ENCODE peak calls at places on chromosomes 11 and 22, in seven cellular contexts. E, P, R, K, D, Y and J are unnamed samples.
A peak's percentile ranks its signal among the peaks of the same experiment; 100 is the strongest.

GRCh38 chr11:73667906-73668305 is 21.5 kb downstream of the PLEKHB1 start:
- DNase-seq in E (no peak), D (no peak), P (no peak), Y (no peak), R (no peak), K (no peak), J (no peak)

GRCh38 chr11:86214710-86215109 is 29.8 kb upstream of the EED start:
- DNase-seq in P (no peak), D (no peak), R (no peak), E (no peak), Y (no peak), K (no peak), J (peak; percentile 46)

GRCh38 chr11:115430345-115430744 is 73.9 kb downstream of the CADM1 start:
- DNase-seq in E (no peak), D (no peak), P (no peak), K (no peak), Y (no peak), R (no peak), J (no peak)

GRCh38 chr11:1659478-1659877 is 29.9 kb downstream of the KRTAP5-5 start:
- DNase-seq in D (no peak), K (no peak), P (no peak), R (no peak), E (no peak), Y (no peak), J (no peak)

GRCh38 chr22:41925783-41926460 is 684 bp downstream of the TNFRSF13C start:
- DNase-seq in E (no peak), D (peak; percentile 45), Y (no peak), K (peak; percentile 49), P (peak; percentile 48), R (peak; percentile 78), J (peak; percentile 76)

GRCh38 chr11:112219476-112220232 is 6.6 kb upstream of the PTS start:
- DNase-seq in K (peak; percentile 80), Y (no peak), D (peak; percentile 72), R (peak; percentile 71), P (peak; percentile 72), E (peak; percentile 71), J (peak; percentile 85)

GRCh38 chr11:59197990-59198389 is 14.7 kb downstream of the MPEG1 start:
- DNase-seq in E (no peak), P (no peak), Y (no peak), R (no peak), D (no peak), K (peak; percentile 14), J (no peak)

GRCh38 chr11:128343870-128344269 is 243.5 kb downstream of the ETS1 start:
- DNase-seq in Y (no peak), R (no peak), D (no peak), P (no peak), K (no peak), E (no peak), J (no peak)

GRCh38 chr22:27975381-27976013 is 56.4 kb upstream of the PITPNB start:
- DNase-seq in P (no peak), E (no peak), D (no peak), Y (no peak), R (no peak), K (peak; percentile 31), J (no peak)

GRCh38 chr11:47916361-47916841 is 64.0 kb upstream of the PTPRJ start:
- DNase-seq in E (no peak), Y (no peak), P (no peak), R (peak; percentile 45), D (no peak), K (peak; percentile 85), J (no peak)

GRCh38 chr11:64765291-64765803 is 5.6 kb upstream of the PYGM start:
- DNase-seq in K (no peak), R (no peak), Y (no peak), E (no peak), P (no peak), D (no peak), J (no peak)
- TF ChIP-seq CTCF in K (peak; percentile 11), R (peak; percentile 34), Y (peak; percentile 45), E (peak; percentile 32), P (no peak), D (no peak), J (peak; percentile 21)

GRCh38 chr11:10201343-10201742 is 92.7 kb downstream of the SBF2 start:
- DNase-seq in D (no peak), R (no peak), P (no peak), K (no peak), E (no peak), Y (no peak), J (no peak)
- TF ChIP-seq MAX in D (no peak), R (no peak), P (no peak), K (no peak), E (no peak), Y (no peak), J (no peak)

GRCh38 chr22:30185129-30185528 is 61.4 kb downstream of the LIF start:
- DNase-seq in Y (no peak), P (no peak), E (no peak), D (no peak), K (no peak), R (no peak), J (no peak)
- TF ChIP-seq POLR2A in Y (no peak), P (no peak), E (no peak), D (no peak), K (no peak), R (no peak), J (no peak)

GRCh38 chr11:119448380-119448779 is 25.4 kb upstream of the THY1 start:
- DNase-seq in P (no peak), E (no peak), Y (no peak), K (no peak), D (no peak), R (no peak), J (no peak)
- TF ChIP-seq CTCF in P (no peak), E (no peak), Y (no peak), K (no peak), D (no peak), R (no peak), J (no peak)

GRCh38 chr22:49008682-49009235 is 818.9 kb downstream of the BRD1 start:
- DNase-seq in P (no peak), D (no peak), K (no peak), Y (no peak), E (no peak), R (no peak), J (no peak)

GRCh38 chr22:49007013-49007653 is 820.5 kb downstream of the BRD1 start:
- DNase-seq in K (no peak), Y (no peak), P (no peak), R (no peak), E (no peak), D (no peak), J (no peak)

GRCh38 chr22:49004484-49005399 is 822.9 kb downstream of the BRD1 start:
- DNase-seq in Y (no peak), R (no peak), P (no peak), E (no peak), D (no peak), K (no peak), J (no peak)

GRCh38 chr22:49006207-49007012 is 821.3 kb downstream of the BRD1 start:
- DNase-seq in K (no peak), Y (no peak), D (no peak), E (no peak), R (no peak), P (no peak), J (no peak)

GRCh38 chr22:49005557-49005956 is 822.1 kb downstream of the BRD1 start:
- DNase-seq in R (no peak), E (no peak), D (no peak), P (no peak), K (no peak), Y (no peak), J (no peak)
- TF ChIP-seq MAX in R (no peak), E (no peak), D (no peak), P (no peak), K (no peak), Y (no peak), J (no peak)

DNA sequence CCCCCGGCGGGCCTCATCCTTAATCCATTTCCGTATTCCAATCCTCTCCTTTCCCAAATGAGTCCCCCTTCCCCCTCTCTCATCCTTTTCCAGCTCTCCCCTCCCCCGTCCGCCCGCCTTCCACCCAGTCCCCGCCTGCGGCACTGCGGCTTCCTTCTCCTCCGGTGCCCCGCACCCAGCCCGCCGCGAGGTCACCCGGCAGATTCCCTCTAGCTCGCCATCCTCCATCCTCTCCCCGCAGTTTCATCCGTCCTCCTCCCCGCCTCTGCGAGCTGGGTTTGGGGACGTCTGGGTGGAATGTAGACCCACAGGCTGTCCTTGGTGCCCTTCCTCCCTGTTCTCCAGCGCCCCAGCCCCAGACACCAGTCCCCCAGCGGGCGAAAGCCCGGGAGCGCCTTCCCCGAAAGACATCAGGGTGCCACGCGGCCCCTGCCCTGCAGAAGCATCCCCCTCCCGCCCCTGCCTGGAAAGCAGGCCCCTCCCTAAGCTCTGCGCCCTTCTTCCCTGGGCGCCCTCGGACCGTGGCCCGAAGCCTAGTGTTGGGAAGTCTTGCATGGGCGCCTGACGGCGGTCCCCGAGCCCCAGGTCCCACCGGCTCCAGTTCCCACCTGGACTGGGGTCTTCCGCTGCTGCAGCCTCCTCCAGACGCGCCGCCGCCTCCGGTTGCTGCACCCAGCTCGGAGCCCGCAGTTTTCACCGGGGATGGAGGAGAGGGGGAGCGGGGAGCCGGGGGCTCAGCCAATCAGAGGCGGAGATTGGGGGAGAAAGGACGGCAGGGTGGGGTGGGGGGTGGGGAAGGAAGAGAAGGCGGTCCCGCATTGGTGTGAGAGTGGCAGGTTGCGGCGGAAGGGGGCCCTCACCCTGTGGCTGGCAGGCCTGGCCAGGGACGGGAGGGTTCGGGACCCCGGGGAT is at the start of gene THY1:
- DNase-seq in P (no peak), E (no peak), D (no peak), K (no peak), R (peak; percentile 25), Y (no peak), J (no peak)
- TF ChIP-seq POLR2A in P (no peak), E (no peak), D (no peak), K (no peak), R (no peak), Y (peak; percentile 63), J (no peak)

GRCh38 chr11:129457321-129457720 is 81.7 kb downstream of the BARX2 start:
- DNase-seq in R (no peak), P (no peak), K (no peak), Y (no peak), E (no peak), D (no peak), J (no peak)
- TF ChIP-seq CTCF in R (no peak), P (no peak), K (no peak), Y (no peak), E (no peak), D (no peak), J (no peak)

DNA sequence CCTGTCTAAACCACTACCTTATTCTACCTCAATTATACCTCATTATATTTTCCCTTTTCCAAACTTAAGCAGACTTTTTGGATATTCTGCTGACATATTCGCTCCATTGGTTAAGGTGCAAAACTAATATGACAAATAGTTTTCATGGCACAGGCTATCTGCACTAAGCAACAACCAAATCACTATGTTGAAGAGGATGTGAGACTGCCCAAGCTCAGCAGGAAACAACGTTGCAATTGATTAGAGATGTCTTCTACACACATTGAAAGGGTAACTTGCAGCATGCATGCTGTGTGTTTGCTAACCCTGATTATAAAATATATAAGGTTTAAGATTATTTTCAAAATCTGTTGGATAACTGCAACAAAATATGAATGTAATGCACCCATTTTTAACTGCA is 61.6 kb downstream of the STK33 start:
- DNase-seq in E (no peak), D (no peak), Y (no peak), K (no peak), P (no peak), R (no peak), J (no peak)
- TF ChIP-seq MAX in E (no peak), D (no peak), Y (no peak), K (no peak), P (no peak), R (no peak), J (no peak)